ENCODE peak calls at places on chromosomes 11 and 22, in six cellular contexts. O, D, Z, Y, B and C are unnamed samples.

GRCh38 chr11:68890490-68891231 is 13.0 kb downstream of the MRPL21 start:
- DNase-seq in O (no peak), D (peak), Z (peak), Y (no peak), B (peak), C (peak)

GRCh38 chr11:77789731-77790476 is 30.6 kb downstream of the RSF1 start:
- DNase-seq in O (no peak), D (no peak), Z (no peak), Y (no peak), B (no peak), C (no peak)

GRCh38 chr22:49670610-49671330 is 156.9 kb downstream of the BRD1 start:
- DNase-seq in O (no peak), D (peak), Z (no peak), Y (peak), B (peak), C (no peak)

GRCh38 chr22:36373258-36373579 is 14.5 kb downstream of the MYH9 start:
- DNase-seq in O (no peak), D (no peak), Z (no peak), Y (peak), B (no peak), C (no peak)

GRCh38 chr22:37633693-37634504 is 5.6 kb upstream of the SH3BP1 start:
- DNase-seq in O (peak), D (peak), Z (peak), Y (peak), B (peak), C (peak)

GRCh38 chr11:15901046-15901445 is 455.3 kb downstream of the SOX6 start:
- DNase-seq in O (no peak), D (peak), Z (no peak), Y (no peak), B (no peak), C (no peak)

GRCh38 chr11:28713850-28714249 is 605.7 kb downstream of the METTL15 start:
- DNase-seq in O (no peak), D (no peak), Z (no peak), Y (no peak), B (no peak), C (no peak)

GRCh38 chr11:1761857-1762536 is 1.7 kb downstream of the CTSD start:
- DNase-seq in O (no peak), D (peak), Z (no peak), Y (no peak), B (no peak), C (no peak)

GRCh38 chr11:66701432-66702240 is 23.9 kb upstream of the RBM4B start:
- DNase-seq in O (no peak), D (no peak), Z (no peak), Y (no peak), B (peak), C (peak)

GRCh38 chr22:19984201-19984753 is 32.3 kb downstream of the ARVCF start:
- DNase-seq in O (no peak), D (peak), Z (peak), Y (no peak), B (no peak), C (no peak)

GRCh38 chr11:69095300-69095699 is 46.6 kb downstream of the TPCN2 start:
- DNase-seq in O (no peak), D (no peak), Z (no peak), Y (no peak), B (no peak), C (no peak)